ENCODE peak calls at places on chromosome 12, in six cellular contexts. N is ascending aorta, X is osteoblast, W is bronchial epithelial cell, M is Peyer's patch, A is fibroblast of lung. G is an unnamed sample.

GRCh38 chr12:103947871-103948555 is 17.7 kb upstream of the TDG start:
- DNase-seq in N (no peak), X (peak), W (no peak), M (no peak), A (no peak), G (no peak)

GRCh38 chr12:53049582-53050318 is at the start of gene TNS2:
- DNase-seq in N (no peak), X (peak), W (peak), M (no peak), A (peak), G (peak)

GRCh38 chr12:26633591-26634210 is 199.3 kb downstream of the ITPR2 start:
- DNase-seq in N (no peak), X (no peak), W (no peak), M (no peak), A (peak), G (no peak)

GRCh38 chr12:115172521-115172920 is 488.5 kb upstream of the TBX3 start:
- DNase-seq in N (no peak), X (no peak), W (no peak), M (no peak), A (peak), G (no peak)

GRCh38 chr12:129771238-129771637 is 132.6 kb downstream of the TMEM132D start:
- DNase-seq in N (no peak), X (no peak), W (no peak), M (no peak), A (no peak), G (no peak)

GRCh38 chr12:92059976-92060375 is 85.7 kb downstream of the BTG1 start:
- DNase-seq in N (no peak), X (peak), W (peak), M (no peak), A (peak), G (no peak)

GRCh38 chr12:78316656-78317055 is 486.0 kb downstream of the NAV3 start:
- DNase-seq in N (no peak), X (no peak), W (no peak), M (no peak), A (no peak), G (no peak)

GRCh38 chr12:26112703-26113147 is 12.1 kb downstream of the BHLHE41 start:
- DNase-seq in N (no peak), X (no peak), W (no peak), M (no peak), A (peak), G (peak)

GRCh38 chr12:57907281-57907680 is 34.1 kb upstream of the ATP23 start:
- DNase-seq in N (no peak), X (no peak), W (no peak), M (no peak), A (no peak), G (no peak)

GRCh38 chr12:116532428-116532827 is 26.8 kb upstream of the MAP1LC3B2 start:
- DNase-seq in N (no peak), X (no peak), W (no peak), M (no peak), A (no peak), G (no peak)

GRCh38 chr12:57134949-57135348 is 6.7 kb downstream of the LRP1 start:
- DNase-seq in N (no peak), X (no peak), W (no peak), M (no peak), A (no peak), G (no peak)

GRCh38 chr12:121218588-121219352 is 8.8 kb downstream of the P2RX4 start:
- DNase-seq in N (no peak), X (peak), W (no peak), M (no peak), A (no peak), G (peak)

GRCh38 chr12:52532636-52533035 is 12.4 kb upstream of the KRT5 start:
- DNase-seq in N (no peak), X (no peak), W (no peak), M (no peak), A (no peak), G (no peak)

GRCh38 chr12:12404297-12404696 is 47.4 kb downstream of the BORCS5 start:
- DNase-seq in N (no peak), X (no peak), W (no peak), M (no peak), A (no peak), G (no peak)

GRCh38 chr12:24661657-24662096 is 287.2 kb downstream of the BCAT1 start:
- DNase-seq in N (no peak), X (no peak), W (peak), M (no peak), A (peak), G (no peak)

GRCh38 chr12:50017047-50017446 is 8.2 kb downstream of the RACGAP1 start:
- DNase-seq in N (no peak), X (peak), W (peak), M (no peak), A (peak), G (peak)

GRCh38 chr12:1474567-1475153 is 119.7 kb downstream of the FBXL14 start:
- DNase-seq in N (no peak), X (peak), W (peak), M (no peak), A (peak), G (no peak)

GRCh38 chr12:94309348-94309747 is 150.3 kb downstream of the CEP83 start:
- DNase-seq in N (no peak), X (no peak), W (no peak), M (no peak), A (no peak), G (no peak)

GRCh38 chr12:101795013-101795412 is 35.7 kb downstream of the GNPTAB start:
- DNase-seq in N (no peak), X (no peak), W (no peak), M (no peak), A (no peak), G (no peak)

GRCh38 chr12:8692573-8692972 is 5.2 kb upstream of the RIMKLB start:
- DNase-seq in N (peak), X (peak), W (peak), M (peak), A (peak), G (no peak)

GRCh38 chr12:10661338-10661737 is 12.5 kb downstream of the STYK1 start:
- DNase-seq in N (no peak), X (no peak), W (peak), M (no peak), A (no peak), G (peak)

GRCh38 chr12:53048033-53048779 is 1.7 kb upstream of the TNS2 start:
- DNase-seq in N (no peak), X (peak), W (no peak), M (no peak), A (no peak), G (peak)

GRCh38 chr12:17016116-17016864 is 410.3 kb upstream of the LMO3 start:
- DNase-seq in N (no peak), X (no peak), W (peak), M (no peak), A (no peak), G (no peak)

GRCh38 chr12:113889076-113889475 is 77.0 kb downstream of the RBM19 start:
- DNase-seq in N (no peak), X (no peak), W (no peak), M (no peak), A (peak), G (no peak)

GRCh38 chr12:104643921-104644669 is 187.3 kb downstream of the CHST11 start:
- DNase-seq in N (no peak), X (no peak), W (no peak), M (peak), A (no peak), G (peak)

GRCh38 chr12:71142046-71142445 is 15.8 kb downstream of the TSPAN8 start:
- DNase-seq in N (no peak), X (no peak), W (no peak), M (no peak), A (no peak), G (no peak)

GRCh38 chr12:113221997-113222729 is 899 bp downstream of the TPCN1 start:
- DNase-seq in N (no peak), X (peak), W (no peak), M (no peak), A (no peak), G (peak)

GRCh38 chr12:67430708-67431335 is 161.7 kb downstream of the CAND1 start:
- DNase-seq in N (no peak), X (no peak), W (no peak), M (no peak), A (no peak), G (no peak)

GRCh38 chr12:89707623-89707991 is 1.0 kb downstream of the ATP2B1 start:
- DNase-seq in N (no peak), X (peak), W (no peak), M (peak), A (no peak), G (peak)

GRCh38 chr12:51082561-51083139 is 746 bp downstream of the CSRNP2 start:
- DNase-seq in N (no peak), X (no peak), W (peak), M (no peak), A (peak), G (peak)

GRCh38 chr12:124359671-124360581 is 65.0 kb downstream of the RFLNA start:
- DNase-seq in N (peak), X (no peak), W (no peak), M (no peak), A (no peak), G (peak)

GRCh38 chr12:90246673-90247072 is 538.0 kb upstream of the ATP2B1 start:
- DNase-seq in N (no peak), X (no peak), W (no peak), M (no peak), A (no peak), G (no peak)

GRCh38 chr12:22333186-22333745 is 1.2 kb downstream of the ST8SIA1 start:
- DNase-seq in N (no peak), X (peak), W (no peak), M (no peak), A (peak), G (no peak)

GRCh38 chr12:93137656-93138612 is 208.8 kb upstream of the EEA1 start:
- DNase-seq in N (no peak), X (peak), W (peak), M (no peak), A (peak), G (no peak)

GRCh38 chr12:47799357-47799955 is 20.2 kb downstream of the HDAC7 start:
- DNase-seq in N (no peak), X (peak), W (no peak), M (no peak), A (no peak), G (no peak)

GRCh38 chr12:111037047-111037446 is 116.7 kb upstream of the MYL2 start:
- DNase-seq in N (no peak), X (no peak), W (no peak), M (no peak), A (no peak), G (no peak)

GRCh38 chr12:71594214-71594948 is 69.3 kb downstream of the ZFC3H1 start:
- DNase-seq in N (no peak), X (no peak), W (no peak), M (no peak), A (no peak), G (peak)

DNA sequence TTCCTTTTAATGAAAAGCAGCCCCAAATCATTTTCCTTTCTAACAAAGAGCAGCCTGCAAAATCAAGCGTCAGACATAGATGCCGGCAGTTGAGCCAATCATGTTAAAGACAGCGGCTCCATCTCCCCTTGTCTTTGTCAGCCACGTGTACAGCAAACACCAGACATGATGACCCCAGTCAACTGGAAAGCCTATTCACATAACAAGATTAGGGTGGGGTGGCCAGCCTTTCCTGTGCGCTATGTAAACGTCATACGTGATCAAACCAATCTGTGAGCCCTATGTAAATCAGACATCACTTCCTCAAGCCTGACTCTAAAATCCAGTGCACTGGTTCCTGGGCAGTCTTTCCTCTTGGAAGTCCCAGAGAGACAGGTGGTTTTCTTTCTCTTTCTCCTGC is 10.0 kb upstream of the FICD start:
- DNase-seq in N (no peak), X (no peak), W (no peak), M (no peak), A (no peak), G (no peak)
- H3K4me3 ChIP-seq in N (no peak), X (no peak), W (no peak), M (no peak), A (no peak), G (no peak)

GRCh38 chr12:120064054-120064940 is 52.3 kb downstream of the RAB35 start:
- DNase-seq in N (no peak), X (no peak), W (no peak), M (no peak), A (no peak), G (no peak)

GRCh38 chr12:120065472-120065871 is 51.1 kb downstream of the RAB35 start:
- DNase-seq in N (no peak), X (no peak), W (no peak), M (no peak), A (no peak), G (no peak)

GRCh38 chr12:120062976-120063579 is 53.5 kb downstream of the RAB35 start:
- DNase-seq in N (no peak), X (no peak), W (peak), M (no peak), A (no peak), G (no peak)

GRCh38 chr12:120060196-120060595 is 56.4 kb downstream of the RAB35 start:
- DNase-seq in N (no peak), X (no peak), W (peak), M (no peak), A (no peak), G (no peak)

GRCh38 chr12:120061815-120062214 is 54.7 kb downstream of the RAB35 start:
- DNase-seq in N (no peak), X (no peak), W (no peak), M (no peak), A (no peak), G (no peak)
- H3K4me3 ChIP-seq in N (no peak), X (no peak), W (no peak), M (no peak), A (no peak), G (no peak)

GRCh38 chr12:105848286-105848685 is 290.5 kb downstream of the NUAK1 start:
- DNase-seq in N (no peak), X (no peak), W (no peak), M (no peak), A (no peak), G (no peak)

GRCh38 chr12:105852496-105852895 is 286.3 kb downstream of the NUAK1 start:
- DNase-seq in N (no peak), X (no peak), W (no peak), M (no peak), A (no peak), G (no peak)

GRCh38 chr12:105850103-105850968 is 288.4 kb downstream of the NUAK1 start:
- DNase-seq in N (no peak), X (no peak), W (no peak), M (no peak), A (peak), G (no peak)

GRCh38 chr12:105855691-105856405 is 282.9 kb downstream of the NUAK1 start:
- DNase-seq in N (no peak), X (no peak), W (no peak), M (no peak), A (no peak), G (no peak)

GRCh38 chr12:105852958-105853357 is 285.8 kb downstream of the NUAK1 start:
- DNase-seq in N (no peak), X (no peak), W (no peak), M (no peak), A (no peak), G (no peak)
- H3K4me3 ChIP-seq in N (no peak), X (no peak), W (no peak), M (no peak), A (no peak), G (no peak)

GRCh38 chr12:95790912-95791849 is 617 bp upstream of the NTN4 start:
- DNase-seq in N (no peak), X (peak), W (peak), M (no peak), A (peak), G (peak)
- H3K4me3 ChIP-seq in N (peak), X (peak), W (peak), M (peak), A (peak), G (peak)

G was measured in small intestine.